ENCODE peak calls at places on chromosomes 6 and 20, in six cellular contexts. M is activated T-cell treated with anti-CD3 and anti-CD28 coated beads for 1 hour; X is stimulated activated CD4-positive, alpha-beta T cell treated with anti-CD3 and anti-CD28 coated beads, Interleukin-4, amount 100 ng/mL, for 4 hours; P is neural crest cell; S is tibial artery; E is AG09309. C is an unnamed sample.

GRCh38 chr20:46087161-46087560 is 2.6 kb downstream of the NCOA5 start:
- DNase-seq in M (no peak), X (no peak), E (no peak), S (no peak), P (no peak), C (no peak)

GRCh38 chr6:170080828-170081368 is 210.0 kb downstream of the DLL1 start:
- DNase-seq in S (no peak), M (no peak), X (no peak), P (peak; percentile 73), E (no peak), C (no peak)

GRCh38 chr20:36181934-36182603 is 27.5 kb downstream of the EPB41L1 start:
- DNase-seq in P (no peak), S (no peak), X (no peak), E (peak; percentile 16), M (no peak), C (peak; percentile 69)

GRCh38 chr20:58716476-58717277 is 24.1 kb downstream of the NPEPL1 start:
- DNase-seq in M (no peak), E (no peak), X (no peak), S (peak; percentile 63), P (peak; percentile 63), C (no peak)

GRCh38 chr6:130943738-130944137 is 116.5 kb downstream of the SMLR1 start:
- DNase-seq in M (no peak), E (no peak), S (no peak), X (no peak), P (no peak), C (no peak)

GRCh38 chr6:56381852-56382251 is 134.5 kb upstream of the COL21A1 start:
- DNase-seq in X (no peak), P (no peak), S (no peak), E (no peak), M (no peak), C (peak; percentile 37)

GRCh38 chr20:22452442-22453011 is 131.8 kb downstream of the FOXA2 start:
- DNase-seq in X (no peak), S (no peak), P (no peak), E (no peak), M (no peak), C (no peak)

GRCh38 chr6:157513004-157513603 is 132.1 kb downstream of the ZDHHC14 start:
- DNase-seq in S (no peak), M (no peak), E (no peak), P (no peak), X (no peak), C (no peak)

GRCh38 chr6:34272022-34272926 is 23.5 kb upstream of the SMIM29 start:
- DNase-seq in P (no peak), X (no peak), S (no peak), M (no peak), E (no peak), C (no peak)

GRCh38 chr20:61457725-61458124 is 205.7 kb downstream of the CDH4 start:
- DNase-seq in S (no peak), M (no peak), P (no peak), X (no peak), E (no peak), C (no peak)

GRCh38 chr20:40682104-40683045 is 6.7 kb downstream of the MAFB start:
- DNase-seq in M (no peak), S (peak; percentile 75), E (no peak), P (no peak), X (no peak), C (no peak)

GRCh38 chr20:18224968-18225568 is 63.3 kb upstream of the ZNF133 start:
- DNase-seq in X (no peak), S (no peak), E (peak; percentile 1), M (no peak), P (peak; percentile 45), C (peak; percentile 62)

GRCh38 chr6:156590482-156590881 is 186.7 kb upstream of the ARID1B start:
- DNase-seq in S (no peak), P (no peak), M (no peak), E (no peak), X (no peak), C (no peak)

GRCh38 chr6:166572370-166573261 is 13.9 kb downstream of the RAMACL start:
- DNase-seq in P (no peak), S (no peak), E (no peak), X (no peak), M (no peak), C (peak; percentile 23)

GRCh38 chr6:128757961-128758360 is 125.0 kb upstream of the LAMA2 start:
- DNase-seq in X (no peak), P (no peak), S (no peak), M (no peak), E (no peak), C (no peak)

GRCh38 chr20:47792021-47792618 is 6.8 kb upstream of the SULF2 start:
- DNase-seq in X (no peak), S (peak; percentile 93), P (no peak), M (no peak), E (peak; percentile 92), C (peak; percentile 87)

GRCh38 chr6:10413850-10414765 is 766 bp downstream of the TFAP2A start:
- DNase-seq in M (no peak), E (no peak), P (no peak), S (no peak), X (no peak), C (peak; percentile 77)

GRCh38 chr6:40996591-40997247 is 42.3 kb downstream of the UNC5CL start:
- DNase-seq in P (no peak), X (no peak), E (no peak), M (no peak), S (no peak), C (no peak)

GRCh38 chr20:43191946-43192847 is 2.5 kb upstream of the PTPRT start:
- DNase-seq in S (no peak), P (peak; percentile 24), X (no peak), M (no peak), E (no peak), C (peak; percentile 21)

GRCh38 chr6:111456208-111456607 is 26.8 kb downstream of the REV3L start:
- DNase-seq in S (no peak), X (no peak), P (no peak), M (no peak), E (no peak), C (no peak)

GRCh38 chr20:21496452-21496851 is 17.4 kb downstream of the NKX2-2 start:
- DNase-seq in S (no peak), M (no peak), X (no peak), P (no peak), E (no peak), C (no peak)

C was measured in EL.